ENCODE peak calls at places on chromosomes 6 and 20, in five cellular contexts. Y, H, K, T and X are unnamed samples.

GRCh38 chr6:19210849-19211590 is 626.1 kb upstream of the ID4 start:
- DNase-seq in Y (no peak), H (peak; percentile 75), K (no peak), T (peak; percentile 90), X (no peak)

GRCh38 chr6:36757206-36757605 is 59.6 kb downstream of the RAB44 start:
- DNase-seq in Y (no peak), H (no peak), K (no peak), T (no peak), X (no peak)

GRCh38 chr6:162964703-162965140 is 236.9 kb downstream of the PACRG start:
- DNase-seq in Y (peak; percentile 5), H (no peak), K (no peak), T (no peak), X (no peak)

GRCh38 chr6:56671651-56672461 is 29.2 kb upstream of the DST start:
- DNase-seq in Y (peak; percentile 35), H (no peak), K (peak; percentile 90), T (no peak), X (peak; percentile 88)

GRCh38 chr6:11380969-11381744 is 148.7 kb upstream of the NEDD9 start:
- DNase-seq in Y (no peak), H (no peak), K (no peak), T (peak; percentile 7), X (no peak)

GRCh38 chr20:5865604-5866003 is 84.7 kb downstream of the TRMT6 start:
- DNase-seq in Y (no peak), H (no peak), K (no peak), T (no peak), X (no peak)

GRCh38 chr6:31659649-31660223 is 842 bp downstream of the C6orf47 start:
- DNase-seq in Y (no peak), H (no peak), K (no peak), T (peak; percentile 46), X (no peak)

GRCh38 chr20:36104856-36105255 is 49.7 kb upstream of the EPB41L1 start:
- DNase-seq in Y (no peak), H (no peak), K (no peak), T (no peak), X (no peak)

GRCh38 chr6:113954653-113955052 is 16.3 kb downstream of the HDAC2 start:
- DNase-seq in Y (peak; percentile 38), H (no peak), K (no peak), T (no peak), X (no peak)

GRCh38 chr6:13572240-13572639 is 2.2 kb upstream of the SIRT5 start:
- DNase-seq in Y (no peak), H (no peak), K (no peak), T (no peak), X (no peak)

GRCh38 chr6:3722211-3722621 is 29.3 kb downstream of the PXDC1 start:
- DNase-seq in Y (no peak), H (no peak), K (no peak), T (peak; percentile 35), X (no peak)

GRCh38 chr6:129749749-129750120 is 39.8 kb upstream of the ARHGAP18 start:
- DNase-seq in Y (peak; percentile 84), H (no peak), K (no peak), T (no peak), X (no peak)

GRCh38 chr6:35498407-35499045 is 1.6 kb upstream of the TEAD3 start:
- DNase-seq in Y (no peak), H (no peak), K (no peak), T (no peak), X (no peak)

GRCh38 chr6:44162876-44163625 is 4.4 kb downstream of the CAPN11 start:
- DNase-seq in Y (no peak), H (no peak), K (no peak), T (no peak), X (no peak)

GRCh38 chr6:527989-528673 is 128.8 kb downstream of the HUS1B start:
- DNase-seq in Y (no peak), H (no peak), K (no peak), T (no peak), X (no peak)

GRCh38 chr6:96809119-96809518 is 28.2 kb downstream of the GPR63 start:
- DNase-seq in Y (peak; percentile 83), H (no peak), K (no peak), T (no peak), X (no peak)

GRCh38 chr6:68572525-68572924 is 62.6 kb upstream of the ADGRB3 start:
- DNase-seq in Y (no peak), H (peak; percentile 78), K (peak; percentile 40), T (peak; percentile 88), X (no peak)

GRCh38 chr6:118356054-118356453 is 192.0 kb upstream of the PLN start:
- DNase-seq in Y (no peak), H (no peak), K (no peak), T (no peak), X (no peak)

GRCh38 chr6:14635195-14635594 is 517.6 kb downstream of the CD83 start:
- DNase-seq in Y (no peak), H (no peak), K (no peak), T (no peak), X (no peak)

GRCh38 chr6:68689910-68690309 is 54.8 kb downstream of the ADGRB3 start:
- DNase-seq in Y (no peak), H (no peak), K (no peak), T (no peak), X (no peak)

GRCh38 chr6:109349419-109349987 is 32.8 kb downstream of the CD164 start:
- DNase-seq in Y (peak; percentile 68), H (no peak), K (peak; percentile 29), T (no peak), X (no peak)

GRCh38 chr20:54063580-54063979 is 6.8 kb downstream of the BCAS1 start:
- DNase-seq in Y (no peak), H (no peak), K (no peak), T (no peak), X (no peak)

GRCh38 chr6:44219053-44219814 is 2.5 kb downstream of the MYMX start:
- DNase-seq in Y (peak; percentile 54), H (peak; percentile 96), K (peak; percentile 57), T (peak; percentile 97), X (peak; percentile 54)

GRCh38 chr6:132399376-132400074 is 1.8 kb downstream of the MOXD1 start:
- DNase-seq in Y (peak; percentile 50), H (no peak), K (no peak), T (no peak), X (no peak)

GRCh38 chr6:166988674-166989201 is 10.5 kb upstream of the CEP43 start:
- DNase-seq in Y (no peak), H (peak; percentile 45), K (no peak), T (peak; percentile 58), X (no peak)

GRCh38 chr6:71194730-71195129 is 93.9 kb upstream of the OGFRL1 start:
- DNase-seq in Y (peak; percentile 57), H (no peak), K (no peak), T (no peak), X (no peak)

GRCh38 chr20:32443386-32443974 is 85.3 kb downstream of the ASXL1 start:
- DNase-seq in Y (no peak), H (no peak), K (no peak), T (no peak), X (no peak)

GRCh38 chr6:160015778-160016684 is 47.1 kb downstream of the IGF2R start:
- DNase-seq in Y (no peak), H (no peak), K (no peak), T (no peak), X (no peak)

GRCh38 chr6:162055365-162055764 is 672.2 kb downstream of the PRKN start:
- DNase-seq in Y (no peak), H (peak; percentile 47), K (no peak), T (peak; percentile 1), X (no peak)

GRCh38 chr6:56628105-56628504 is 14.6 kb downstream of the DST start:
- DNase-seq in Y (no peak), H (no peak), K (no peak), T (no peak), X (no peak)

GRCh38 chr20:38935285-38935684 is 9.1 kb downstream of the FAM83D start:
- DNase-seq in Y (peak; percentile 19), H (no peak), K (no peak), T (no peak), X (no peak)

GRCh38 chr6:94049001-94049400 is 629.6 kb upstream of the EPHA7 start:
- DNase-seq in Y (no peak), H (no peak), K (no peak), T (no peak), X (no peak)

GRCh38 chr6:72740135-72740534 is 118.3 kb downstream of the KCNQ5 start:
- DNase-seq in Y (no peak), H (no peak), K (no peak), T (no peak), X (no peak)

GRCh38 chr6:44603044-44603686 is 215.7 kb downstream of the CDC5L start:
- DNase-seq in Y (no peak), H (no peak), K (no peak), T (no peak), X (no peak)